ENCODE peak calls at places on chromosomes 12 and 14, in four cellular contexts. V is left ventricle myocardium inferior, E is lower leg skin, N is heart left ventricle. Y is an unnamed sample.

GRCh38 chr12:105107176-105107496 is 395 bp upstream of the WASHC4 start:
- DNase-seq in V (no peak), E (no peak), N (no peak), Y (no peak)

GRCh38 chr14:92108345-92109254 is 2.2 kb upstream of the ATXN3 start:
- DNase-seq in V (no peak), E (no peak), N (no peak), Y (no peak)

GRCh38 chr12:3741882-3742672 is 10.8 kb downstream of the CRACR2A start:
- DNase-seq in V (no peak), E (peak), N (no peak), Y (no peak)

GRCh38 chr12:104331376-104331775 is 27.8 kb downstream of the EID3 start:
- DNase-seq in V (no peak), E (no peak), N (no peak), Y (no peak)

GRCh38 chr14:32383337-32384009 is 54.4 kb downstream of the AKAP6 start:
- DNase-seq in V (no peak), E (no peak), N (no peak), Y (no peak)

GRCh38 chr14:69072584-69072983 is 80.3 kb downstream of the DCAF5 start:
- DNase-seq in V (no peak), E (no peak), N (no peak), Y (no peak)

GRCh38 chr12:55818886-55819285 is 1.0 kb downstream of the ORMDL2 start:
- DNase-seq in V (no peak), E (no peak), N (no peak), Y (no peak)

GRCh38 chr12:59780605-59781135 is 184.8 kb downstream of the SLC16A7 start:
- DNase-seq in V (no peak), E (no peak), N (no peak), Y (no peak)

GRCh38 chr12:54207539-54208267 is 18.9 kb upstream of the SMUG1 start:
- DNase-seq in V (peak), E (peak), N (peak), Y (peak)

GRCh38 chr14:30753452-30753851 is 120.9 kb upstream of the COCH start:
- DNase-seq in V (no peak), E (no peak), N (no peak), Y (no peak)

GRCh38 chr12:2891240-2892053 is 756 bp downstream of the TULP3 start:
- DNase-seq in V (peak), E (peak), N (peak), Y (peak)

GRCh38 chr12:16766736-16767135 is 160.8 kb upstream of the LMO3 start:
- DNase-seq in V (no peak), E (no peak), N (no peak), Y (no peak)

GRCh38 chr12:12610711-12611110 is 965 bp upstream of the CREBL2 start:
- DNase-seq in V (no peak), E (no peak), N (no peak), Y (no peak)
- H3K4me3 ChIP-seq in V (peak), E (no peak), N (peak), Y (peak)

GRCh38 chr14:99579077-99579836 is 24.8 kb downstream of the CCDC85C start:
- DNase-seq in V (no peak), E (peak), N (no peak), Y (no peak)
- H3K4me3 ChIP-seq in V (peak), E (no peak), N (no peak), Y (no peak)

GRCh38 chr14:77028384-77029246 is at the start of gene IRF2BPL:
- DNase-seq in V (peak), E (peak), N (peak), Y (peak)

GRCh38 chr14:77032483-77032853 is 4.0 kb upstream of the IRF2BPL start:
- DNase-seq in V (no peak), E (no peak), N (no peak), Y (no peak)

GRCh38 chr14:77033622-77034521 is 5.4 kb upstream of the IRF2BPL start:
- DNase-seq in V (peak), E (peak), N (peak), Y (peak)

GRCh38 chr14:77032854-77033621 is 4.5 kb upstream of the IRF2BPL start:
- DNase-seq in V (peak), E (peak), N (peak), Y (peak)

DNA sequence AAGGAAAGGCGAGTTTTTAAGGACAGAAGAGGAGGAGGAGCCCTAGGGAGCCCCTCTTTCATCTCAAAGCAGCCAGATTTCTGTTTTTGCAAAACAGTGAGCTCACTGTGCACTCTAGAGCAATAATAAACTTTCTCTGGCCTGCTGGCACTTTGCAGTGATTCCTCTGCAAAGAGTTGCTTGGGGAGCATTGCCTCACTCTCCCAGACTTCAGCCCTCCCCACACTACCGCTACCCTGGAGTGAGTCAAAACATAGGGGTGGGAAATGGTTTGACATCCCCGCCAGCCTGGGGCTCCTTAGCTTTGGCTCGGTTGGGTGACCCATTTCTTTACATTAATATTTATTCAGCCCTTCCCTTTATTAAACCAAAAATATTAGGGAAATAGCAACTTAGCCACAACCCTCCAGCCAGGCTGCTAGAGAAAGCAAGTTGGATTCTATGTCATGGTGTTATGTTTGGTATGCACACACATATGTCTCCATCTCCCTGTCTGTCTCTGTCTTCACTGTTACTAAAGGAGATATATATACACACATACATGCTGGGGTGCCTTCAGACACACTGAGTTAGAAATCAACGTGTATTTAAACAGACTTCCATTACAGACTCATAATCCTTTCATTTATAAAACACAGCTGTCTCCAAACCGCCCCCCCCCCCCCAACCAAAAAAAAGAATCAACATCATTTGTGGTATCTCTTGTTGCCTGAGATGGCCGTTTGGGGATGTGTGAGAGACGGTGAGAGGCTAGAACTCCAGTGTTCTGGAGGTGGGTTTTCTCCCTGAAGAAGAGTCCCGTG is 3.4 kb upstream of the IRF2BPL start:
- DNase-seq in V (no peak), E (no peak), N (no peak), Y (peak)
- H3K4me3 ChIP-seq in V (peak), E (no peak), N (no peak), Y (peak)

GRCh38 chr12:47988073-47989022 is 15.9 kb downstream of the COL2A1 start:
- DNase-seq in V (no peak), E (no peak), N (no peak), Y (peak)
- H3K4me3 ChIP-seq in V (no peak), E (no peak), N (no peak), Y (no peak)

GRCh38 chr14:51490205-51490604 is 161.5 kb upstream of the FRMD6 start:
- DNase-seq in V (no peak), E (no peak), N (no peak), Y (no peak)
- H3K4me3 ChIP-seq in V (no peak), E (no peak), N (no peak), Y (no peak)